ENCODE peak calls at places on chromosomes 13 and 19, in ten cellular contexts. J is tibial nerve, U is NB4, M is right lobe of liver, K is adrenal gland, Q is suprapubic skin, T is Peyer's patch, W is upper lobe of left lung, E is uterus, L is stomach. Y is an unnamed sample.

GRCh38 chr13:25756916-25757315 is 294.9 kb downstream of the SHISA2 start:
- DNase-seq in M (no peak), E (no peak), J (no peak), T (no peak), U (no peak), W (no peak), L (no peak), Q (no peak), K (no peak), Y (no peak)

GRCh38 chr19:34573226-34573864 is 91.8 kb downstream of the WTIP start:
- DNase-seq in M (peak), L (peak), U (no peak), T (no peak), J (no peak), E (no peak), Q (no peak), K (no peak), W (peak), Y (no peak)

GRCh38 chr13:35478384-35479222 is 2.1 kb upstream of the MAB21L1 start:
- DNase-seq in W (peak), M (peak), Q (no peak), U (no peak), J (no peak), T (no peak), L (no peak), K (no peak), E (no peak), Y (peak)

GRCh38 chr19:13164370-13165090 is 14.3 kb downstream of the IER2 start:
- DNase-seq in E (peak), J (no peak), K (peak), L (peak), U (peak), M (peak), W (peak), T (peak), Q (no peak), Y (peak)

GRCh38 chr13:79492313-79492798 is 11.4 kb downstream of the NDFIP2 start:
- DNase-seq in Q (no peak), E (no peak), T (no peak), M (no peak), L (no peak), W (no peak), K (no peak), U (no peak), J (no peak), Y (no peak)

GRCh38 chr19:57465680-57466381 is 8.9 kb upstream of the VN1R1 start:
- DNase-seq in W (no peak), T (no peak), L (no peak), K (no peak), Q (no peak), M (no peak), E (no peak), J (no peak), U (peak), Y (no peak)

GRCh38 chr19:10430505-10431253 is 10.3 kb downstream of the PDE4A start:
- DNase-seq in Q (no peak), L (peak), K (no peak), U (peak), W (peak), M (no peak), E (peak), T (no peak), J (no peak), Y (peak)

GRCh38 chr13:82717249-82717648 is 1165.0 kb downstream of the SLITRK1 start:
- DNase-seq in U (no peak), J (no peak), T (no peak), Q (no peak), M (no peak), E (no peak), K (no peak), W (no peak), L (no peak), Y (no peak)

GRCh38 chr19:13463296-13463695 is 43.0 kb downstream of the CACNA1A start:
- DNase-seq in W (no peak), L (no peak), M (no peak), J (no peak), E (no peak), K (peak), U (peak), T (no peak), Q (no peak), Y (no peak)

GRCh38 chr13:93446256-93446655 is 219.6 kb downstream of the GPC6 start:
- DNase-seq in L (no peak), U (no peak), K (no peak), Q (no peak), T (no peak), J (no peak), M (no peak), W (no peak), E (no peak), Y (no peak)

GRCh38 chr19:6375411-6376010 is at the start of gene PSPN:
- DNase-seq in L (no peak), E (no peak), Q (no peak), U (no peak), T (no peak), J (no peak), M (no peak), K (no peak), W (peak), Y (no peak)

GRCh38 chr13:79870123-79870522 is 389.2 kb downstream of the NDFIP2 start:
- DNase-seq in M (no peak), K (no peak), Q (no peak), U (no peak), E (no peak), T (no peak), W (no peak), L (no peak), J (no peak), Y (no peak)

GRCh38 chr19:15136234-15136954 is 29.2 kb downstream of the SYDE1 start:
- DNase-seq in M (no peak), E (no peak), J (no peak), T (no peak), U (no peak), K (no peak), L (no peak), W (no peak), Q (no peak), Y (no peak)

GRCh38 chr19:6632002-6632621 is 37.8 kb downstream of the TNFSF14 start:
- DNase-seq in L (peak), Q (peak), J (peak), T (peak), U (peak), M (no peak), W (no peak), K (peak), E (peak), Y (no peak)

GRCh38 chr19:45976180-45976579 is 2.5 kb upstream of the NOVA2 start:
- DNase-seq in J (no peak), Q (no peak), L (no peak), E (no peak), W (peak), K (no peak), T (no peak), M (no peak), U (no peak), Y (no peak)

GRCh38 chr19:703329-703650 is 5.4 kb upstream of the PALM start:
- DNase-seq in K (no peak), E (no peak), M (no peak), J (no peak), U (no peak), L (no peak), W (no peak), Q (no peak), T (no peak), Y (peak)
- H3K4me3 ChIP-seq in K (peak), E (no peak), M (no peak), J (no peak), U (no peak), L (peak), W (peak), Q (peak), T (no peak), Y (peak)

DNA sequence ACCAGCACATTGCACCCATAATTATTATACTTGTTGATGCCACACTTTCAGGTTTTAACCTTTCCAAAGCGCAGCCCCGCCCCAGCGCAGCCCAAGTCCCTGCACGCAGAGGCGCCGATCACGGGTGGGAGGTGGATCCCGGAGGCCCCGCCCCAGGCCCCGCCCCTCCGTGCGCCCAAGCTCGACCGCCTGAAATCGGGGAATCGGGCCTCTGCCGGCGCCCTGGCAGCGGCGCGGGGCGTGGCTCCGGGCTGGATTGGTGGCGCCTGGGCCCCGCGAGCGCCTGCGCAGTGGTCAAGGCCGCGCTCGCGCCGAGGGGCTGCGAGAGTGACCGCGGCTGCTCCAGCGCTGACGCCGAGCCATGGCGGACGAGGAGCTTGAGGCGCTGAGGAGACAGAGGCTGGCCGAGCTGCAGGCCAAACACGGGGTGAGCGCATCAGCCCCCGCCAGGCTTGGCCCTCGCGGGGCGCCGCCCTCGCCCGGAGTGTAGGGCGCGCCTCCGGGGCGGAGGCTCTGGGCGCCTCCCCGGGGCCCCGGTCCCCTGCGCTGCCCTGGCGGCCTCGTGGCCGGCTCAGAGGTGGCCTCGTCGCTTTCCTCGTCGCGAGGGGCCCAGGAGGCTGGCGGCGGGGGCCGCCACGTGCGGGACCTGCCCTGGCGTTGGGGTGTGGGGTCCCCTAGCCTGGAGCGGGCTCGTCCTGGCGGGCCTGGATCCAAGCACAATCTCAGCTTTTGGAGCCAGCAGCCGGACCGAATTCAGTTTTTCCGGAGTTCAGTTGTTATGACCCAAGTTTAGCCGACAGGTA is at the start of gene PDCD5:
- DNase-seq in W (peak), E (peak), M (peak), K (peak), L (peak), U (peak), J (peak), T (peak), Q (peak), Y (peak)
- TF ChIP-seq POLR2A in W (peak), E (peak), M (peak), K (peak), L (no peak), U (peak), J (peak), T (peak), Q (no peak), Y (no peak)

DNA sequence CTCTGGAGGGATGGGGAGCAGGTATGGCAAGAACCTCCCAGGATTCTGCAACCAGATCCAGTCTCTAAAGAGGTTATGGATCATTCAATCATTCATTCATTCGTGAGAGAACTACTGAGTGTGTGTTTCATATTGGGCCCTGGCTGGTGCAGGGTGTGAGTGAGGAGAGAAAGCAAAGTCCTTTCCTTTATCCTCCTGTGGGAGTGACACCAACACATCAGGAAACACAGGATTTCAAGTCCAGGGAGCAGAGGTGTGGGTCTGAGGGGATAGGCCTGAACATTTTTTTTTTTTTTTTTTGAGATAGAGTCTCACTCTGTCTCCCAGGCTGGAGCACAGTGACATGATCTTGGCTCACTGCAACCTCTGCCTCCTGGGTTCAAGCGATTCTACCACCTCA is 3.3 kb downstream of the CEACAM1 start:
- DNase-seq in L (no peak), T (no peak), Q (no peak), E (no peak), J (no peak), U (no peak), K (no peak), W (no peak), M (no peak), Y (no peak)
- H3K4me3 ChIP-seq in L (no peak), T (no peak), Q (no peak), E (no peak), J (no peak), U (no peak), K (no peak), W (no peak), M (no peak), Y (no peak)

DNA sequence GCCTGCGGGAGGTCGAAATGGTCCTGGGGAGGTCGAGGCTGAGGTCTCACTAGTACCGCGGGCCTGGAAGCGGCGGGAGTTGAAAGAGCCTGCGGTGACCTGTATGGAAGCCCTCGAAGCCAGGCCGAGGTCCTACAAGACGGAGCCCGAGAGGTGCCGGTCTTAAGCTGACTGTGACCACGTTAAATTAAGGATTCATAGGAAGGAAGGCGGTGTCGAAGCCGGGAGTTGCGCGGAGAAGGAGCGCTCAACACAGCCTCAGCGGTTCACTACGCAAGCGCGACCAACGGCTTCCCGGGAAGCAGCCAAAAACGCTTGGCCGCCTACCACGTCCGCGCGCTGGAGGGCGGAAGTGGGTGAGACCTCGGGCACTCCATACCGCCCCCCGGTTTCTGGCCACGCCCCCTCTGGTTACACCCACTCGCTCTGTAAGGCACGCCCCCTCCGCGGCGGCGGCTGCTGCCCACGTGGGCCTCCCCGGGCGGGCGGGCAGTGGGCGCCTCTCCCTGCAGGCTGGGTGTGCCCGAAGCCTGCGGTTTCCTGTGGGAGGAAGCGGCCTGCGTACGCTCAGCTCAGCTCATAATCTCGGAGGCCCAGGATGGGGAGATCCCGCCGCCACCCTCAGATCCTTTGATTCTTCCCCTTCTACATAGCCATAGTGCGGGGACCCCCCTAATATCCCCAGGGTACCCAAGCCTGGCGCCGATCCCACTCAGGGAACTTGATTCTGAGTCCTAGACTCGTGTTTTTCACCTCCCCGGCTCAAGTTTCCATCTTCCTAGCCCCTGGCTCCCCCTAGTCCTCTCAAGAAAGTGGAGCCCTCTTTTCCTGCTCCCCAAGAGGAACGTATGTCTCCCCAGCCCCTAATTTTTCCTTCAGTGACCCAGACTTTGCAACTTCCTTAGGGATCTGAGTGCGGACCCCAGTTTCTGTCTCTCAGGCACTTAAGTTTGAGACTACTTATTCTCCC is 3.4 kb upstream of the EMP3 start:
- DNase-seq in U (peak), T (peak), W (peak), L (peak), K (peak), Q (peak), E (peak), J (peak), M (peak), Y (peak)
- TF ChIP-seq POLR2A in U (no peak), T (peak), W (peak), L (no peak), K (peak), Q (no peak), E (peak), J (peak), M (peak), Y (peak)

GRCh38 chr13:45336025-45336800 is 4.8 kb downstream of the TPT1 start:
- DNase-seq in L (no peak), J (no peak), E (no peak), K (no peak), U (peak), Q (no peak), T (no peak), M (no peak), W (no peak), Y (no peak)

GRCh38 chr13:45337803-45338202 is 3.2 kb downstream of the TPT1 start:
- DNase-seq in W (no peak), L (no peak), T (no peak), Q (no peak), M (no peak), U (no peak), J (no peak), E (no peak), K (no peak), Y (no peak)

GRCh38 chr13:45335397-45336024 is 5.5 kb downstream of the TPT1 start:
- DNase-seq in W (no peak), L (no peak), M (no peak), U (peak), Q (no peak), T (no peak), K (no peak), E (no peak), J (no peak), Y (no peak)

GRCh38 chr13:45339399-45339798 is 1.6 kb downstream of the TPT1 start:
- DNase-seq in T (no peak), E (no peak), Q (no peak), J (no peak), M (no peak), K (no peak), W (no peak), L (no peak), U (no peak), Y (no peak)

GRCh38 chr13:45337395-45337794 is 3.6 kb downstream of the TPT1 start:
- DNase-seq in E (no peak), K (no peak), U (no peak), L (no peak), Q (no peak), J (no peak), T (no peak), M (no peak), W (no peak), Y (no peak)
- H3K4me3 ChIP-seq in E (no peak), K (no peak), U (peak), L (no peak), Q (no peak), J (no peak), T (no peak), M (no peak), W (no peak), Y (no peak)

GRCh38 chr19:1490020-1490310 is 185 bp downstream of the PCSK4 start:
- DNase-seq in T (no peak), E (no peak), M (no peak), L (no peak), U (no peak), W (no peak), Q (no peak), J (no peak), K (no peak), Y (no peak)

GRCh38 chr19:1492474-1493006 is 1.6 kb downstream of the REEP6 start:
- DNase-seq in T (no peak), M (peak), L (no peak), K (peak), J (no peak), E (no peak), U (no peak), W (peak), Q (no peak), Y (no peak)

GRCh38 chr19:1490311-1491113 is at the start of gene PCSK4:
- DNase-seq in W (peak), U (peak), J (peak), T (peak), K (peak), E (peak), M (peak), L (peak), Q (peak), Y (peak)

GRCh38 chr19:1491849-1492170 is 829 bp downstream of the REEP6 start:
- DNase-seq in T (no peak), W (no peak), E (no peak), L (no peak), M (peak), J (no peak), K (peak), U (no peak), Q (peak), Y (no peak)

DNA sequence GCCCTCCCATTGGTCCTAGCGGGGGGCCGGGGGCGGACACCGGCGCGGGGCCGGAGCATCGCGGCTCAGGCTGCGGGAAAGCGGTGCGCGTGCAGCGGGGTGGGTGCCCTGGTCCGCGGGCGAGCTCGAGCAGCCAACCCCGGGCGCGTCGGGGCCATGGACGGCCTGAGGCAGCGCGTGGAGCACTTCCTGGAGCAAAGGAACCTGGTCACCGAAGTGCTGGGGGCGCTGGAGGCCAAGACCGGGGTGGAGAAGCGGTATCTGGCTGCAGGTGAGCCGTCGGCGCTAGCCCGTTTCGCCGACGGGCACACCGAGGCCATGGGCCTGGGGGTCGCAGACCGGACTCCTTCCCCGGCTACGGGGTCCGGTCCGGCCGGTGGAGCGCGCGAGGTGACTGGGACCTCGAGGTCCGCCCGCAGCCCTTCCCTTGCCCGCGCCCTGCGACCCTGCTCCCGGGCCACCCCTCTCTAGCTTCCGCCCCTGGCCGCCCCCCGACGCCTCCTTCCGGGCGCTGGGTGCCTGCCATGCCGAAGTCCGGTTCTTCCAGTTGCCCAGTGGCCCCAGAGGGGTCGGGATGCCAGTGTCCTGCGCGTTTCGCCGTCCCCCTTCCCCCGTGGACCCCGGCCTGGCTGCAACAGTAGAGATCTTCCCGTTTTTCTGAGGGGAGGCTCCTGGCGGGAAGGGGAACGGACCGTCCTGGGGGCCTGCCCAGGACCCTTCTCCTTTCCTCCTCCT is at the start of gene REEP6:
- DNase-seq in Q (no peak), W (peak), L (no peak), K (no peak), U (no peak), M (peak), E (no peak), T (no peak), J (no peak), Y (no peak)
- TF ChIP-seq POLR2A in Q (no peak), W (peak), L (no peak), K (peak), U (peak), M (peak), E (peak), T (peak), J (peak), Y (no peak)

GRCh38 chr19:18700501-18701249 is 17.2 kb downstream of the CRTC1 start:
- DNase-seq in J (peak), M (peak), E (peak), K (peak), Q (peak), T (peak), U (no peak), W (peak), L (peak), Y (peak)

GRCh38 chr19:18698321-18699167 is 15.1 kb downstream of the CRTC1 start:
- DNase-seq in M (no peak), W (no peak), U (no peak), K (no peak), L (no peak), Q (no peak), J (no peak), E (no peak), T (no peak), Y (no peak)

GRCh38 chr19:18696023-18696422 is 12.5 kb downstream of the CRTC1 start:
- DNase-seq in U (no peak), Q (no peak), T (no peak), E (no peak), M (no peak), J (no peak), L (no peak), W (no peak), K (no peak), Y (no peak)

GRCh38 chr19:18699403-18700054 is 16.0 kb downstream of the CRTC1 start:
- DNase-seq in K (no peak), L (no peak), U (no peak), M (no peak), W (peak), E (no peak), T (no peak), J (no peak), Q (no peak), Y (no peak)

GRCh38 chr19:18697680-18698079 is 14.2 kb downstream of the CRTC1 start:
- DNase-seq in L (peak), J (no peak), T (no peak), U (no peak), Q (no peak), K (no peak), E (no peak), M (peak), W (no peak), Y (no peak)
- H3K4me3 ChIP-seq in L (no peak), J (no peak), T (no peak), U (no peak), Q (no peak), K (no peak), E (no peak), M (no peak), W (no peak), Y (no peak)